ENCODE peak calls at places on chromosome 12, in five cellular contexts. C, W, A, P and V are unnamed samples.

GRCh38 chr12:89369166-89369565 is 16.9 kb upstream of the DUSP6 start:
- DNase-seq in C (no peak), W (no peak), A (no peak), P (no peak), V (no peak)

GRCh38 chr12:75666980-75667359 is 155.6 kb upstream of the KRR1 start:
- DNase-seq in C (no peak), W (peak; percentile 65), A (no peak), P (no peak), V (peak; percentile 94)

GRCh38 chr12:121939190-121939589 is 20.8 kb downstream of the CFAP251 start:
- DNase-seq in C (no peak), W (no peak), A (no peak), P (no peak), V (no peak)

GRCh38 chr12:11685716-11686115 is 36.2 kb downstream of the ETV6 start:
- DNase-seq in C (no peak), W (no peak), A (no peak), P (no peak), V (no peak)

GRCh38 chr12:57272337-57273151 is 21.6 kb upstream of the STAC3 start:
- DNase-seq in C (no peak), W (peak; percentile 38), A (no peak), P (no peak), V (no peak)

GRCh38 chr12:85866929-85867776 is 6.9 kb upstream of the NTS start:
- DNase-seq in C (no peak), W (peak; percentile 68), A (peak; percentile 11), P (peak; percentile 35), V (peak; percentile 65)

GRCh38 chr12:82758743-82759142 is 72.0 kb downstream of the TMTC2 start:
- DNase-seq in C (no peak), W (no peak), A (no peak), P (no peak), V (no peak)

GRCh38 chr12:84561362-84561761 is 351.2 kb downstream of the SLC6A15 start:
- DNase-seq in C (no peak), W (peak; percentile 18), A (no peak), P (no peak), V (no peak)

GRCh38 chr12:118608770-118609344 is 232.5 kb downstream of the SUDS3 start:
- DNase-seq in C (no peak), W (no peak), A (no peak), P (no peak), V (no peak)

GRCh38 chr12:5554711-5555110 is 122.8 kb downstream of the NTF3 start:
- DNase-seq in C (no peak), W (peak; percentile 78), A (peak; percentile 69), P (no peak), V (no peak)

GRCh38 chr12:52260351-52261210 is 13.9 kb upstream of the KRT86 start:
- DNase-seq in C (no peak), W (no peak), A (no peak), P (peak; percentile 29), V (no peak)

GRCh38 chr12:25377475-25378179 is 126.9 kb upstream of the KRAS start:
- DNase-seq in C (no peak), W (peak; percentile 40), A (peak; percentile 37), P (no peak), V (no peak)

GRCh38 chr12:41893491-41893890 is 251.2 kb downstream of the GXYLT1 start:
- DNase-seq in C (no peak), W (no peak), A (no peak), P (no peak), V (no peak)

GRCh38 chr12:71846322-71846940 is 6.9 kb downstream of the TBC1D15 start:
- DNase-seq in C (no peak), W (peak; percentile 32), A (no peak), P (no peak), V (peak; percentile 35)

GRCh38 chr12:110813298-110813697 is 33.5 kb upstream of the CCDC63 start:
- DNase-seq in C (peak; percentile 30), W (no peak), A (no peak), P (no peak), V (no peak)

GRCh38 chr12:86264451-86265328 is 8.5 kb upstream of the MGAT4C start:
- DNase-seq in C (no peak), W (no peak), A (no peak), P (no peak), V (no peak)

GRCh38 chr12:52380271-52380694 is 5.2 kb downstream of the KRT84 start:
- DNase-seq in C (peak; percentile 35), W (peak; percentile 39), A (no peak), P (no peak), V (peak; percentile 19)

GRCh38 chr12:120630139-120630895 is 10.1 kb upstream of the CABP1 start:
- DNase-seq in C (peak; percentile 44), W (no peak), A (no peak), P (no peak), V (no peak)

GRCh38 chr12:83057436-83057835 is 370.7 kb downstream of the TMTC2 start:
- DNase-seq in C (no peak), W (no peak), A (no peak), P (no peak), V (no peak)

GRCh38 chr12:45191239-45191638 is 24.7 kb upstream of the ANO6 start:
- DNase-seq in C (no peak), W (no peak), A (no peak), P (no peak), V (no peak)

GRCh38 chr12:24496755-24497154 is 452.1 kb downstream of the BCAT1 start:
- DNase-seq in C (no peak), W (no peak), A (no peak), P (no peak), V (no peak)

GRCh38 chr12:29844667-29845066 is 60.9 kb upstream of the TMTC1 start:
- DNase-seq in C (no peak), W (no peak), A (no peak), P (no peak), V (no peak)

GRCh38 chr12:66120477-66120876 is 10.1 kb downstream of the LLPH start:
- DNase-seq in C (no peak), W (no peak), A (no peak), P (no peak), V (no peak)

GRCh38 chr12:82097877-82098276 is 260.3 kb downstream of the CCDC59 start:
- DNase-seq in C (no peak), W (no peak), A (no peak), P (no peak), V (no peak)

GRCh38 chr12:18135509-18135908 is 45.5 kb upstream of the RERGL start:
- DNase-seq in C (no peak), W (peak; percentile 30), A (no peak), P (no peak), V (no peak)

GRCh38 chr12:119843100-119843499 is 34.0 kb downstream of the CIT start:
- DNase-seq in C (no peak), W (peak; percentile 62), A (no peak), P (no peak), V (no peak)

GRCh38 chr12:55715833-55716581 is at the start of gene BLOC1S1:
- DNase-seq in C (peak; percentile 69), W (peak; percentile 92), A (peak; percentile 76), P (peak; percentile 94), V (peak; percentile 88)